ENCODE peak calls at places on chromosomes 1 and 21, in nine cellular contexts. O, E, D, J, Z, L, I, N and S are unnamed samples.

GRCh38 chr1:211764701-211765100 is 65.9 kb downstream of the LPGAT1 start:
- DNase-seq in J (no peak), E (no peak), O (no peak), Z (no peak), D (no peak), N (no peak), I (no peak), L (no peak), S (no peak)

GRCh38 chr1:25707280-25708016 is 90.9 kb downstream of the MAN1C1 start:
- DNase-seq in O (no peak), E (no peak), Z (no peak), I (no peak), J (no peak), N (no peak), L (no peak), D (no peak), S (no peak)

GRCh38 chr1:39720094-39720999 is 18.3 kb upstream of the PPIE start:
- DNase-seq in L (peak; percentile 41), Z (peak; percentile 62), D (peak; percentile 25), N (no peak), O (no peak), I (no peak), J (peak; percentile 81), E (no peak), S (peak; percentile 74)

GRCh38 chr1:229509576-229509975 is 1.4 kb upstream of the NUP133 start:
- DNase-seq in D (peak; percentile 52), Z (peak; percentile 47), L (no peak), O (no peak), J (peak; percentile 3), I (no peak), N (no peak), E (no peak), S (no peak)

GRCh38 chr1:89724369-89725015 is 91.6 kb downstream of the LRRC8C start:
- DNase-seq in J (peak; percentile 56), E (no peak), O (no peak), N (peak; percentile 43), Z (peak; percentile 64), L (no peak), D (no peak), I (no peak), S (no peak)

GRCh38 chr21:30839304-30839703 is 9.7 kb upstream of the KRTAP7-1 start:
- DNase-seq in D (peak; percentile 3), Z (no peak), L (no peak), E (no peak), N (peak; percentile 25), I (no peak), J (peak; percentile 0), O (peak; percentile 25), S (peak; percentile 1)

GRCh38 chr1:53550201-53550741 is 91.1 kb downstream of the DMRTB1 start:
- DNase-seq in E (no peak), L (peak; percentile 36), Z (peak; percentile 31), J (peak; percentile 31), I (peak; percentile 19), N (no peak), O (no peak), D (no peak), S (no peak)

GRCh38 chr1:157678721-157679120 is 21.8 kb downstream of the FCRL3 start:
- DNase-seq in Z (no peak), N (no peak), E (no peak), L (no peak), J (no peak), I (no peak), D (no peak), O (peak; percentile 19), S (no peak)

GRCh38 chr21:25568230-25568629 is 39.1 kb downstream of the MRPL39 start:
- DNase-seq in L (no peak), E (no peak), Z (peak; percentile 76), J (peak; percentile 83), N (peak; percentile 48), O (no peak), I (peak; percentile 57), D (no peak), S (no peak)